ENCODE peak calls at places on chromosomes 12 and 14, in four cellular contexts. One of them, this sample, is unnamed.

GRCh38 chr14:66746316-66747006 is 238.5 kb downstream of the GPHN start:
- DNase-seq in GM12878: no peak
- DNase-seq in suprapubic skin: no peak
- DNase-seq in prostate gland: no peak
- DNase-seq in this sample: no peak

GRCh38 chr12:61043838-61044237 is 1216.4 kb upstream of the USP15 start:
- DNase-seq in prostate gland: no peak
- DNase-seq in GM12878: no peak
- DNase-seq in suprapubic skin: no peak
- DNase-seq in this sample: no peak

GRCh38 chr14:64755661-64756265 is 51.5 kb downstream of the PLEKHG3 start:
- DNase-seq in prostate gland: no peak
- DNase-seq in GM12878: no peak
- DNase-seq in suprapubic skin: no peak
- DNase-seq in this sample: no peak

GRCh38 chr12:117030187-117030896 is 68.9 kb downstream of the TESC start:
- DNase-seq in GM12878: no peak
- DNase-seq in suprapubic skin: no peak
- DNase-seq in prostate gland: no peak
- DNase-seq in this sample: peak; percentile 25

GRCh38 chr12:53950441-53950781 is 4.3 kb upstream of the HOXC12 start:
- DNase-seq in GM12878: no peak
- DNase-seq in suprapubic skin: no peak
- DNase-seq in prostate gland: no peak
- DNase-seq in this sample: no peak

GRCh38 chr12:109730306-109731145 is 16.9 kb downstream of the FAM222A start:
- DNase-seq in GM12878: no peak
- DNase-seq in suprapubic skin: peak; percentile 24
- DNase-seq in prostate gland: no peak
- DNase-seq in this sample: peak; percentile 62

GRCh38 chr14:24440606-24441399 is 1.8 kb downstream of the SDR39U1 start:
- DNase-seq in GM12878: no peak
- DNase-seq in suprapubic skin: no peak
- DNase-seq in prostate gland: no peak
- DNase-seq in this sample: no peak

GRCh38 chr12:12916135-12916956 is 25.0 kb downstream of the GPRC5A start:
- DNase-seq in GM12878: no peak
- DNase-seq in suprapubic skin: peak; percentile 93
- DNase-seq in prostate gland: peak; percentile 81
- DNase-seq in this sample: peak; percentile 94

GRCh38 chr12:54215990-54216579 is 27.3 kb upstream of the SMUG1 start:
- DNase-seq in prostate gland: no peak
- DNase-seq in GM12878: no peak
- DNase-seq in suprapubic skin: no peak
- DNase-seq in this sample: peak; percentile 82

GRCh38 chr12:68432622-68433021 is 100.5 kb upstream of the MDM1 start:
- DNase-seq in GM12878: no peak
- DNase-seq in suprapubic skin: no peak
- DNase-seq in prostate gland: no peak
- DNase-seq in this sample: no peak

GRCh38 chr12:3225154-3225795 is 148.1 kb downstream of the TSPAN9 start:
- DNase-seq in GM12878: no peak
- DNase-seq in prostate gland: no peak
- DNase-seq in suprapubic skin: no peak
- DNase-seq in this sample: no peak

GRCh38 chr12:64665506-64665905 is 55.2 kb downstream of the RASSF3 start:
- DNase-seq in GM12878: peak; percentile 62
- DNase-seq in suprapubic skin: no peak
- DNase-seq in prostate gland: no peak
- DNase-seq in this sample: no peak

GRCh38 chr12:108696111-108696995 is 35.0 kb downstream of the CORO1C start:
- DNase-seq in suprapubic skin: no peak
- DNase-seq in GM12878: no peak
- DNase-seq in prostate gland: peak; percentile 60
- DNase-seq in this sample: no peak

GRCh38 chr12:11460343-11461023 is 65.1 kb upstream of the PRB2 start:
- DNase-seq in prostate gland: no peak
- DNase-seq in GM12878: no peak
- DNase-seq in suprapubic skin: no peak
- DNase-seq in this sample: no peak

DNA sequence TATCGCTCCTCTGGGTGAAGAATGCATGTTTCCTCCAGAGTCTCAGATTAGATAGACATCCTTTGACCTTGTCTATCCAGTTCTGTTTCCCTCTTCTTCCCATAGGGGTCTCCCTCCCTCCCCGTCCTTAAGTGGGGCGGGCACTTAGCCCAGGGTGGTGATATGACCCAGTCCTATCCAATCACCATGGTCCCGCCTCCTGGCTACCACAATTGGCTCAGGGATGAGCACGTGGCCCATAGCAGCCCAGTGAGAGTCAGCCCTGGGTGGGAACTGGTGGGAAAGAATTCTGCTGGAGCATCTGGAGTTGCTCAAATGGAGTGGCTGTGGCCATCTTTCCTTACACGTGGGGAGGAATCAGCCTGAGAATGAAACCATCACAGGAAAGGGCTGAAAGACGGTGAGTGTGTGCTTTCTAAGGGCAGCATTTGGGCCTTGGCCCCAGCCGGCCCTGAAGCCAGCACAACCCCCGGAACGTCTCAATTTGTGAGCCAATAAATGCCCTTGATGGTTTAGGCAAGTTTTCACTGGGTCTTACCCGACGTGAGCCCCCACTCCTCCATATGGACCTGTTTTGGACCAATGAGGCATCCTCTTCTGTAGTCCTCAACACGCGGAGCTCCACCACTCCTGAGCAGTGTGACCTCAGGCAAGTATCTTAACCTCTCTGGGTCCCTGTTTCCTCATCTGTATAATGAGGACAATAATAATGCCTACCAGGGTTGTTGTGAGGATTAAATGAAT is 14.3 kb upstream of the MLXIP start:
- DNase-seq in prostate gland: peak; percentile 35
- DNase-seq in GM12878: peak; percentile 50
- DNase-seq in suprapubic skin: peak; percentile 88
- DNase-seq in this sample: peak; percentile 84
- H3K4me1 ChIP-seq in prostate gland: peaks cover 9% of the 10 kb centered on the region
- H3K4me1 ChIP-seq in GM12878: peaks cover 15% of the 10 kb centered on the region
- H3K4me1 ChIP-seq in suprapubic skin: peaks cover 39% of the 10 kb centered on the region
- H3K4me1 ChIP-seq in this sample: peaks cover 56% of the 10 kb centered on the region

DNA sequence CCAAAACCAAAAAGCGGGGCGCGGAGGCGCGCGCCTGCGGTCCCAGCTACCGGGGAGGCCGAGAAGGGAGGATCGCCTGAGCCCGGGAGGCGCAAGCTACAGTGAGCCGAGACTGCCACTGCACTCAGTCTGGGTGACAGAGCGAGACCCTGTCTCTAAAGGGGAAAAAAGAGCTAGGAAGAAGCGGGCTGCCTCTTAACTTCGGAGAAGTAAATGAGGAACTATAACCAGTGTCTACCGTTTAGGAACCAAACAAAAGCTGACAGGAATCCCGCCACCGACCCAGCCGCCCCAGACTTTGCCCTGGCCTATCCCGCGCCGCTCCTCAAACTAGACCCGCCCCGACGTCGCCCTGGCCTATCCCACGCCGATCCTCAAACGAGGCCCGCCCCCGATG is 611 bp upstream of the SIVA1 start:
- DNase-seq in GM12878: no peak
- DNase-seq in prostate gland: no peak
- DNase-seq in suprapubic skin: no peak
- DNase-seq in this sample: no peak
- TF ChIP-seq POLR2AphosphoS5 in GM12878: no peak
- TF ChIP-seq POLR2AphosphoS5 in prostate gland: no peak
- TF ChIP-seq POLR2AphosphoS5 in suprapubic skin: no peak
- TF ChIP-seq POLR2AphosphoS5 in this sample: no peak

GRCh38 chr14:74836251-74836957 is 39.5 kb downstream of the PROX2 start:
- DNase-seq in suprapubic skin: no peak
- DNase-seq in prostate gland: no peak
- DNase-seq in GM12878: no peak
- DNase-seq in this sample: no peak

GRCh38 chr14:74840603-74841030 is 35.3 kb downstream of the PROX2 start:
- DNase-seq in prostate gland: no peak
- DNase-seq in suprapubic skin: no peak
- DNase-seq in GM12878: no peak
- DNase-seq in this sample: no peak

GRCh38 chr14:74834682-74835392 is 41.1 kb downstream of the PROX2 start:
- DNase-seq in prostate gland: no peak
- DNase-seq in suprapubic skin: no peak
- DNase-seq in GM12878: no peak
- DNase-seq in this sample: no peak

GRCh38 chr14:74835607-74836250 is 40.2 kb downstream of the PROX2 start:
- DNase-seq in prostate gland: no peak
- DNase-seq in GM12878: peak; percentile 23
- DNase-seq in suprapubic skin: no peak
- DNase-seq in this sample: no peak

GRCh38 chr14:74838141-74838540 is 37.8 kb downstream of the PROX2 start:
- DNase-seq in prostate gland: no peak
- DNase-seq in suprapubic skin: no peak
- DNase-seq in GM12878: no peak
- DNase-seq in this sample: no peak
- H3K27ac ChIP-seq in prostate gland: no peak overlapping the region
- H3K27ac ChIP-seq in suprapubic skin: no peak overlapping the region
- H3K27ac ChIP-seq in GM12878: peak overlapping the region; percentile 41
- H3K27ac ChIP-seq in this sample: peak overlapping the region; percentile 84

DNA sequence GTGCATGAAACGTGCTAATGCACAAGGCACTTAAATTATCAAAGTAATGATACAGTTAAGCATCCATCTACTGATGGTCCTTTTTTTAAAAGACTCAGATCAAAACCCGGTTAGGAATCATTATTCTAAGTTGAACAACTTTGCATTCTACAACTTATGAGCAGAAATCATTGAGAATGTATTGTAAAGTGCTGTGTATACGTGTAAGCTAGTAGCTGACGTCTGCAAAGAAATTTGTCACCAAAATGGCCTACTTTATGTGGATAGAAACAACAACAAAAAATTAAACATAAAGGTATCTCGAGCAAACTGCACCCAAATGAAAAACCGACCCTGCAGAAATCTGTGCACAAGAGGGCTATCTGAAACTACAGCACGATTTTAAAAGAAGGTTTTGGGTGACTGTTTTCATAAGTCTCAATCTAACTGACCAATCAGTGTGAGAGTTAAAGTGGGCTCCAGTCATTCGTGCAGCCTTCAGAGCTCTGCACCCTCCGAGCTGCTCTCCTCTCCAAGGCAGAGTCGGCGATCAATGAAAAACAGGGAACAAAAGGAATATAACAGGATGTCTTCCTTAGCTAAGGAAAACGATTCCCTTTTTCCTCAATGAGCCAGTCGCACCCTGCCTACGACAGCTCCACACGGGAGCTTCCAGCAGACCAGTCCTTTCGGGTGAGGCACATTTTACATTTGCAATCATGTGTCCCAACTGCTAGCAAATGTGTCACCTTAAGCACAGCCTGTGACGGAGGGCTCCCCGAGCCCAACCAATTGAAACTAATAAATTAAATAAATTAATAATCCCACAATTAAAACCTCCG is 200.6 kb upstream of the FOXN3 start:
- DNase-seq in prostate gland: peak; percentile 25
- DNase-seq in suprapubic skin: no peak
- DNase-seq in GM12878: no peak
- DNase-seq in this sample: no peak
- H3K4me1 ChIP-seq in prostate gland: no peaks in the 10 kb centered on the region
- H3K4me1 ChIP-seq in suprapubic skin: peaks cover 46% of the 10 kb centered on the region
- H3K4me1 ChIP-seq in GM12878: peaks cover 47% of the 10 kb centered on the region
- H3K4me1 ChIP-seq in this sample: peaks cover 69% of the 10 kb centered on the region

GRCh38 chr12:75390899-75391538 is at the start of gene GLIPR1L2:
- DNase-seq in prostate gland: peak; percentile 94
- DNase-seq in suprapubic skin: peak; percentile 95
- DNase-seq in GM12878: peak; percentile 86
- DNase-seq in this sample: peak; percentile 98
- TF ChIP-seq POLR2AphosphoS5 in prostate gland: peak; percentile 98
- TF ChIP-seq POLR2AphosphoS5 in suprapubic skin: peak; percentile 84
- TF ChIP-seq POLR2AphosphoS5 in GM12878: peak; percentile 49
- TF ChIP-seq POLR2AphosphoS5 in this sample: peak; percentile 95

GRCh38 chr14:54209501-54210231 is 187.1 kb upstream of the CDKN3 start:
- DNase-seq in GM12878: no peak
- DNase-seq in suprapubic skin: no peak
- DNase-seq in prostate gland: no peak
- DNase-seq in this sample: no peak
- H3K27ac ChIP-seq in GM12878: no peak overlapping the region
- H3K27ac ChIP-seq in suprapubic skin: no peak overlapping the region
- H3K27ac ChIP-seq in prostate gland: no peak overlapping the region
- H3K27ac ChIP-seq in this sample: no peak overlapping the region

DNA sequence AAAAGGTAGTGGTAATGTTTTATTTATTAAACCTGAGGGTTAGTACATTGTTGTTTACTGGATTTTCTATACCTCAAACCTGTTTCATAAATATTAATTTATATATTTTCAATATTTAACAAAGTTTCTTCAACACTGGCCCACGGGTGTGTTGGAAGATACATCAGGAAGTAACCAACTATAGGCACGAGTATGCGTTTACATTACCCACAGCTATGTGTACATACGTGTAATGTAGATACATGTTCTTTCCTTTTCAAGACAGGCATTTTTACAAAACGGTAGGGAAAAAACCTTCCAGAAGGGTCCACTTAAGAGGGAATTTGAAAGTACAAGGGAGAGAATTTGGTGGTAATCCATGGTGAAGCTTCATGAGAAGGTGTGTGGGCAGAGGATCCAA is 17.8 kb upstream of the KCNA1 start:
- DNase-seq in suprapubic skin: no peak
- DNase-seq in prostate gland: no peak
- DNase-seq in GM12878: no peak
- DNase-seq in this sample: no peak
- H3K4me1 ChIP-seq in suprapubic skin: no peaks in the 10 kb centered on the region
- H3K4me1 ChIP-seq in prostate gland: no peaks in the 10 kb centered on the region
- H3K4me1 ChIP-seq in GM12878: no peaks in the 10 kb centered on the region
- H3K4me1 ChIP-seq in this sample: no peaks in the 10 kb centered on the region

This sample was measured in spleen.